ENCODE peak calls at places on chromosome 12, in seven cellular contexts. R is NCI-H1105; U is T follicular helper cell; I is NCI-H1092 treated with DMSO at 0.1 percent for 48 hours; P is CD8-positive, alpha-beta T cell; K is keratinocyte; E is activated T-cell treated with anti-CD3 and anti-CD28 coated beads for 1 hour. N is an unnamed sample.
A peak's percentile ranks its signal among the peaks of the same experiment; 100 is the strongest.

GRCh38 chr12:117040496-117040895 is 58.7 kb downstream of the TESC start:
- DNase-seq in R (no peak), U (no peak), I (no peak), P (no peak), K (no peak), E (no peak), N (no peak)

GRCh38 chr12:55619352-55620138 is 17.1 kb upstream of the OR10P1 start:
- DNase-seq in R (peak; percentile 49), U (peak; percentile 18), I (peak; percentile 9), P (no peak), K (peak; percentile 46), E (peak; percentile 4), N (peak; percentile 61)

GRCh38 chr12:25293596-25293995 is 42.9 kb upstream of the KRAS start:
- DNase-seq in R (no peak), U (no peak), I (no peak), P (no peak), K (no peak), E (no peak), N (no peak)

GRCh38 chr12:76921072-76921471 is 42.3 kb upstream of the CSRP2 start:
- DNase-seq in R (no peak), U (no peak), I (no peak), P (no peak), K (no peak), E (no peak), N (no peak)

GRCh38 chr12:87801860-87802720 is 227.1 kb downstream of the C12orf50 start:
- DNase-seq in R (peak; percentile 75), U (no peak), I (peak; percentile 19), P (no peak), K (no peak), E (no peak), N (no peak)

GRCh38 chr12:92438641-92439396 is 264.0 kb upstream of the PLEKHG7 start:
- DNase-seq in R (no peak), U (no peak), I (no peak), P (no peak), K (no peak), E (no peak), N (no peak)

GRCh38 chr12:114676142-114676741 is 7.7 kb downstream of the TBX3 start:
- DNase-seq in R (no peak), U (no peak), I (no peak), P (no peak), K (no peak), E (no peak), N (no peak)

GRCh38 chr12:1820191-1820599 is at the start of gene LRTM2:
- DNase-seq in R (no peak), U (no peak), I (peak; percentile 21), P (no peak), K (no peak), E (no peak), N (no peak)

GRCh38 chr12:3557136-3557697 is 66.2 kb downstream of the PRMT8 start:
- DNase-seq in R (no peak), U (no peak), I (no peak), P (no peak), K (no peak), E (no peak), N (no peak)

GRCh38 chr12:131067993-131068942 is 114.6 kb downstream of the ADGRD1 start:
- DNase-seq in R (no peak), U (no peak), I (no peak), P (no peak), K (no peak), E (no peak), N (no peak)

GRCh38 chr12:68367903-68368302 is 35.7 kb upstream of the MDM1 start:
- DNase-seq in R (no peak), U (no peak), I (no peak), P (no peak), K (no peak), E (no peak), N (no peak)

GRCh38 chr12:102169922-102170698 is 27.5 kb downstream of the PMCH start:
- DNase-seq in R (peak; percentile 30), U (no peak), I (no peak), P (no peak), K (no peak), E (no peak), N (no peak)

GRCh38 chr12:51450333-51450732 is 25.7 kb downstream of the SLC4A8 start:
- DNase-seq in R (no peak), U (no peak), I (no peak), P (no peak), K (no peak), E (no peak), N (no peak)

GRCh38 chr12:1799882-1800645 is 20.3 kb upstream of the LRTM2 start:
- DNase-seq in R (no peak), U (no peak), I (no peak), P (no peak), K (no peak), E (no peak), N (no peak)

GRCh38 chr12:40168868-40169267 is 55.9 kb upstream of the LRRK2 start:
- DNase-seq in R (no peak), U (no peak), I (no peak), P (no peak), K (no peak), E (no peak), N (no peak)

GRCh38 chr12:69196302-69197288 is 42.8 kb upstream of the CPSF6 start:
- DNase-seq in R (no peak), U (no peak), I (no peak), P (no peak), K (no peak), E (no peak), N (no peak)

GRCh38 chr12:12724421-12725085 is 7.4 kb downstream of the CDKN1B start:
- DNase-seq in R (no peak), U (no peak), I (peak; percentile 51), P (peak; percentile 23), K (no peak), E (no peak), N (no peak)

N was measured in DND-41.